ENCODE peak calls at places on chromosome 3, in eight cellular contexts. D, K, G, U, S, W, Q and L are unnamed samples. For H3K27me3 and H3K4me1, the result is how much of the 10 kb centered on the place peaks cover.

GRCh38 chr3:3170998-3171397 is 8.5 kb downstream of the CRBN start:
- DNase-seq in U (no peak), K (peak), W (no peak), Q (no peak), D (no peak), S (no peak), G (no peak), L (no peak)

GRCh38 chr3:70065666-70066253 is 66.2 kb downstream of the SAMMSON start:
- DNase-seq in K (no peak), W (no peak), G (no peak), D (peak), Q (no peak), U (no peak), S (no peak), L (no peak)

GRCh38 chr3:66395635-66396034 is 105.2 kb downstream of the LRIG1 start:
- DNase-seq in G (no peak), K (no peak), U (peak), W (no peak), D (no peak), Q (no peak), S (no peak), L (no peak)

GRCh38 chr3:150797155-150797554 is 34.2 kb upstream of the SIAH2 start:
- DNase-seq in D (no peak), K (no peak), U (no peak), W (no peak), Q (no peak), S (no peak), G (no peak), L (no peak)

GRCh38 chr3:87696276-87697013 is 362.4 kb downstream of the CGGBP1 start:
- DNase-seq in U (no peak), K (no peak), S (no peak), D (no peak), Q (no peak), W (no peak), G (no peak), L (no peak)

GRCh38 chr3:171328419-171329082 is 131.7 kb downstream of the TNIK start:
- DNase-seq in D (peak), U (no peak), K (peak), S (peak), G (peak), W (peak), Q (peak), L (peak)

GRCh38 chr3:15120986-15121385 is 22.0 kb upstream of the RBSN start:
- DNase-seq in Q (no peak), G (no peak), U (no peak), W (no peak), S (no peak), D (no peak), K (no peak), L (no peak)

GRCh38 chr3:10463191-10464067 is 42.0 kb downstream of the ATP2B2 start:
- DNase-seq in Q (no peak), U (no peak), S (no peak), K (no peak), G (no peak), D (no peak), W (no peak), L (no peak)

GRCh38 chr3:14234197-14235002 is 55.8 kb downstream of the LSM3 start:
- DNase-seq in Q (no peak), S (peak), U (no peak), D (peak), G (peak), K (peak), W (peak), L (no peak)

GRCh38 chr3:159787191-159787590 is 201.4 kb upstream of the IL12A start:
- DNase-seq in S (no peak), G (no peak), W (no peak), U (no peak), K (peak), Q (no peak), D (no peak), L (no peak)

GRCh38 chr3:111534701-111535100 is 7.3 kb upstream of the CD96 start:
- DNase-seq in W (no peak), S (no peak), Q (no peak), D (no peak), K (peak), G (no peak), U (no peak), L (no peak)

GRCh38 chr3:140863481-140864084 is 78.1 kb upstream of the SLC25A36 start:
- DNase-seq in Q (peak), U (no peak), W (peak), S (no peak), D (peak), K (peak), G (peak), L (peak)

GRCh38 chr3:31300802-31301443 is 231.8 kb upstream of the STT3B start:
- DNase-seq in K (peak), U (no peak), W (no peak), D (no peak), Q (peak), G (no peak), S (no peak), L (no peak)

GRCh38 chr3:55300701-55301100 is 186.4 kb downstream of the WNT5A start:
- DNase-seq in Q (no peak), S (no peak), D (no peak), U (no peak), K (no peak), W (no peak), G (no peak), L (no peak)

GRCh38 chr3:107877936-107878335 is 212.9 kb downstream of the CD47 start:
- DNase-seq in U (no peak), Q (no peak), S (no peak), D (no peak), G (no peak), K (no peak), W (no peak), L (no peak)

GRCh38 chr3:146159616-146160232 is 1.3 kb downstream of the PLOD2 start:
- DNase-seq in D (no peak), K (no peak), W (no peak), Q (no peak), G (no peak), U (no peak), S (no peak), L (no peak)

GRCh38 chr3:179446501-179446900 is 4.8 kb downstream of the GNB4 start:
- DNase-seq in S (no peak), W (no peak), D (no peak), U (no peak), Q (no peak), K (peak), G (no peak), L (no peak)

GRCh38 chr3:196486263-196486662 is 17.3 kb downstream of the RNF168 start:
- DNase-seq in D (no peak), W (no peak), U (no peak), G (no peak), K (no peak), S (no peak), Q (no peak), L (no peak)

GRCh38 chr3:160103397-160103796 is 114.8 kb downstream of the IL12A start:
- DNase-seq in D (no peak), S (no peak), K (no peak), Q (no peak), U (no peak), G (no peak), W (no peak), L (no peak)

GRCh38 chr3:184543848-184544512 is 17.6 kb upstream of the EPHB3 start:
- DNase-seq in K (peak), D (peak), W (peak), U (peak), G (peak), Q (peak), S (peak), L (peak)

GRCh38 chr3:108090066-108090700 is 648 bp downstream of the CD47 start:
- DNase-seq in S (peak), Q (peak), G (peak), D (peak), U (peak), W (no peak), K (peak), L (peak)

GRCh38 chr3:26247669-26248068 is 374.9 kb upstream of the LRRC3B start:
- DNase-seq in G (no peak), D (no peak), W (no peak), S (no peak), Q (no peak), U (no peak), K (no peak), L (no peak)

GRCh38 chr3:184333190-184333589 is 4.2 kb upstream of the FAM131A start:
- DNase-seq in Q (no peak), W (no peak), U (no peak), K (no peak), G (no peak), D (no peak), S (no peak), L (no peak)

GRCh38 chr3:58898513-58898912 is 151.3 kb downstream of the CFAP20DC start:
- DNase-seq in S (no peak), U (no peak), W (no peak), Q (no peak), G (no peak), K (no peak), D (no peak), L (no peak)

GRCh38 chr3:61884794-61885193 is 323.4 kb downstream of the PTPRG start:
- DNase-seq in S (no peak), Q (no peak), U (no peak), G (no peak), D (no peak), W (no peak), K (no peak), L (no peak)

GRCh38 chr3:120816728-120817127 is 74.2 kb downstream of the GTF2E1 start:
- DNase-seq in D (no peak), U (no peak), G (no peak), W (no peak), K (no peak), Q (peak), S (no peak), L (no peak)

GRCh38 chr3:139473155-139473771 is 3.1 kb downstream of the RBP2 start:
- DNase-seq in Q (no peak), G (no peak), D (no peak), W (no peak), U (no peak), K (peak), S (no peak), L (no peak)

GRCh38 chr3:154015307-154015706 is 105.9 kb upstream of the ARHGEF26 start:
- DNase-seq in Q (no peak), K (no peak), W (no peak), U (no peak), G (no peak), S (no peak), D (no peak), L (no peak)

GRCh38 chr3:141261472-141262171 is 30.0 kb downstream of the PXYLP1 start:
- DNase-seq in S (no peak), D (no peak), Q (no peak), W (no peak), U (no peak), K (no peak), G (no peak), L (no peak)

GRCh38 chr3:98779936-98780335 is 16.8 kb downstream of the ST3GAL6 start:
- DNase-seq in U (no peak), Q (no peak), K (no peak), S (no peak), W (no peak), G (no peak), D (no peak), L (no peak)

GRCh38 chr3:32249184-32249782 is 10.8 kb downstream of the CMTM8 start:
- DNase-seq in Q (no peak), D (no peak), U (no peak), S (no peak), W (no peak), K (peak), G (no peak), L (no peak)

GRCh38 chr3:39879581-39879980 is 70.2 kb downstream of the MYRIP start:
- DNase-seq in W (no peak), D (no peak), Q (no peak), S (no peak), U (no peak), K (no peak), G (no peak), L (no peak)

GRCh38 chr3:45367451-45367850 is 20.9 kb upstream of the LARS2 start:
- DNase-seq in K (peak), W (no peak), Q (no peak), S (no peak), D (no peak), G (no peak), U (no peak), L (no peak)

DNA sequence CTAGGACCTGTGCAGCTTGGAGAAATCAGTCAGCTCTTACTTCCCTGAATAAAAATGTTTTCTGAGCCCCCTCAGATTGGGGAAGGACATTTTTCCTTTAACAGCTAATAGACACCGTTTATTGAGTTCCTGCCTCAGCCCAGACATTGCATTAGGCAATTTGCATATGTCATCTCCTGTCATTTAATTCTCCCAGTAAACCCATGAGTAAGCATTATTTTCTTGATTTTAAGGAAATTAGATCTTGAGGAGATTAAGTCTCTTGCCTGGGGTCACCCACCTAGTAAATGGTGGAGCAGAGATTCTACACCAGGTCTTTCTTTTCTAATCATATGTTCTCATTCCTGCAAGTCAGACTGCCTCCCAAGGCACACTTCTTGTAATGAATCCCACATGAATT is 78.5 kb upstream of the SCN5A start:
- DNase-seq in S (no peak), G (no peak), U (no peak), D (no peak), W (no peak), Q (no peak), K (no peak), L (no peak)
- H3K27me3 ChIP-seq in S (under half), G (under half), U (under half), D (under half), W (under half), Q (under half), K (under half), L (under half)

GRCh38 chr3:13019706-13020105 is 53.5 kb downstream of the IQSEC1 start:
- DNase-seq in U (peak), D (no peak), G (peak), K (no peak), Q (no peak), W (peak), S (peak), L (no peak)
- H3K27ac ChIP-seq in U (peak), D (no peak), G (no peak), K (no peak), Q (no peak), W (peak), S (no peak), L (no peak)

GRCh38 chr3:106208979-106209378 is 340.2 kb upstream of the CBLB start:
- DNase-seq in S (no peak), D (no peak), U (no peak), K (peak), G (no peak), W (no peak), Q (no peak), L (no peak)

GRCh38 chr3:106208266-106208665 is 339.5 kb upstream of the CBLB start:
- DNase-seq in U (no peak), W (no peak), G (no peak), D (no peak), K (peak), Q (no peak), S (no peak), L (no peak)

GRCh38 chr3:106212658-106213222 is 343.9 kb upstream of the CBLB start:
- DNase-seq in D (no peak), W (no peak), K (peak), Q (no peak), S (no peak), U (no peak), G (no peak), L (no peak)

GRCh38 chr3:106209482-106209881 is 340.7 kb upstream of the CBLB start:
- DNase-seq in S (no peak), Q (no peak), W (no peak), K (no peak), D (no peak), G (no peak), U (no peak), L (no peak)

DNA sequence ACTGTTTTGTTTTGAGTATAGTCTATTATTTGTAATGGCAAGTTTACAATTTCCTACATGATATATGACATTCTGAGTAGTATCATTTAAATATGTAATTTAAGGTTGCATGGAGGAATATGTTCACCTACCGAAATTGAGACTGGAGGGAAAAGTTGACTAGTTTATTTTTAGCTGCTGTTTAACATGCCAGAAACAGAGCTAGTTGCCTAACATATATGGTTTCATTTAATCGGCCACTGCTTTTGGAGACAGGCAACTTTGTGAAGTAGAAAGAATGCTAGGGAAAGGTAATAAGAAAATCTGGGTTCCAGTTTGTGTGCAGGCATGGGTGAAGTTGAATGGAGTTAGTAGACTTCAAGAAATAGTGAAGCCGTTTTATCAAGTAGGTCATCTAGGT is 342.1 kb upstream of the CBLB start:
- DNase-seq in U (no peak), S (no peak), D (no peak), K (no peak), W (no peak), G (no peak), Q (no peak), L (no peak)
- H3K4me1 ChIP-seq in U (under half), S (under half), D (under half), K (under half), W (under half), G (under half), Q (under half), L (under half)

GRCh38 chr3:16182183-16182582 is 7.7 kb downstream of the GALNT15 start:
- DNase-seq in S (no peak), U (no peak), D (no peak), G (no peak), Q (no peak), W (no peak), K (no peak), L (no peak)

GRCh38 chr3:16179261-16179660 is 4.8 kb downstream of the GALNT15 start:
- DNase-seq in K (no peak), U (no peak), W (no peak), S (no peak), Q (no peak), D (no peak), G (no peak), L (no peak)

GRCh38 chr3:16179771-16180736 is 5.6 kb downstream of the GALNT15 start:
- DNase-seq in U (no peak), S (no peak), Q (no peak), G (no peak), W (no peak), K (peak), D (no peak), L (no peak)

GRCh38 chr3:16181361-16181760 is 6.9 kb downstream of the GALNT15 start:
- DNase-seq in D (peak), Q (peak), G (peak), K (peak), S (peak), W (peak), U (peak), L (no peak)

DNA sequence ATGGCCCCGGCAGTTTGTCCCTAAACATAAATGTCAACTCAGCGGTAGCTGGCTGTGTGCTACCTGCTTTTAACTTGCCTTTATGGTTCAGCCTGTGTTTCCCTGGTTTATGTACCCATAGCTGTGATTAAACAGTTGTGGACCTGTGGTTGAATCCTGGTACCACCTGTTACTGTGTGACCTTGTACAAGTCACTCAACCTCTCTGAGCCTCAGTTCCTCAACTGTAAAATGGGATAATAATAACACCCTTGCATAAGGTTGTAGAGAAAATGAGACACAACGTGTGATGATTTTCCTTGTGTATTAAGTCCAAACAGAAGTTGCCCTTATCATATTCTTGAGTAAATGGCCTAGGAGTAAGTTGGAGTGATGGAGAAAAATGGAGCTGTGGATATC is 6.3 kb downstream of the GALNT15 start:
- DNase-seq in D (no peak), K (no peak), U (no peak), W (no peak), S (no peak), Q (no peak), G (no peak), L (no peak)
- H3K27me3 ChIP-seq in D (under half), K (under half), U (under half), W (under half), S (under half), Q (under half), G (under half), L (under half)

GRCh38 chr3:168876346-168877035 is 780.8 kb upstream of the GOLIM4 start:
- DNase-seq in D (no peak), S (no peak), U (no peak), K (no peak), W (no peak), G (no peak), Q (no peak), L (no peak)

GRCh38 chr3:168877899-168878298 is 782.2 kb upstream of the GOLIM4 start:
- DNase-seq in U (no peak), D (peak), Q (no peak), G (no peak), K (no peak), S (no peak), W (no peak), L (no peak)

GRCh38 chr3:168883145-168883544 is 780.4 kb downstream of the MECOM start:
- DNase-seq in W (no peak), G (no peak), U (no peak), S (no peak), K (no peak), Q (no peak), D (no peak), L (no peak)

GRCh38 chr3:168881804-168882203 is 781.7 kb downstream of the MECOM start:
- DNase-seq in U (no peak), Q (no peak), G (no peak), W (no peak), S (no peak), D (no peak), K (no peak), L (no peak)

GRCh38 chr3:168878655-168879054 is 782.9 kb upstream of the GOLIM4 start:
- DNase-seq in K (peak), S (no peak), D (no peak), G (no peak), W (no peak), U (no peak), Q (no peak), L (no peak)
- H3K27ac ChIP-seq in K (no peak), S (no peak), D (no peak), G (no peak), W (no peak), U (no peak), Q (no peak), L (no peak)

GRCh38 chr3:42183991-42184621 is 81.9 kb downstream of the CCK start:
- DNase-seq in W (no peak), K (no peak), S (no peak), D (no peak), G (no peak), Q (no peak), U (no peak), L (no peak)
- H3K4me1 ChIP-seq in W (under half), K (under half), S (under half), D (half or more), G (under half), Q (under half), U (under half), L (under half)

GRCh38 chr3:194315088-194315964 is 35.8 kb downstream of the CPN2 start:
- DNase-seq in W (peak), S (peak), Q (peak), G (peak), U (peak), D (peak), K (peak), L (peak)
- H3K27me3 ChIP-seq in W (under half), S (under half), Q (under half), G (under half), U (under half), D (under half), K (half or more), L (under half)

GRCh38 chr3:188595890-188596376 is 442.0 kb downstream of the LPP start:
- DNase-seq in D (no peak), Q (no peak), W (no peak), G (no peak), S (no peak), K (peak), U (no peak), L (no peak)
- H3K27ac ChIP-seq in D (no peak), Q (no peak), W (peak), G (no peak), S (no peak), K (peak), U (peak), L (no peak)

DNA sequence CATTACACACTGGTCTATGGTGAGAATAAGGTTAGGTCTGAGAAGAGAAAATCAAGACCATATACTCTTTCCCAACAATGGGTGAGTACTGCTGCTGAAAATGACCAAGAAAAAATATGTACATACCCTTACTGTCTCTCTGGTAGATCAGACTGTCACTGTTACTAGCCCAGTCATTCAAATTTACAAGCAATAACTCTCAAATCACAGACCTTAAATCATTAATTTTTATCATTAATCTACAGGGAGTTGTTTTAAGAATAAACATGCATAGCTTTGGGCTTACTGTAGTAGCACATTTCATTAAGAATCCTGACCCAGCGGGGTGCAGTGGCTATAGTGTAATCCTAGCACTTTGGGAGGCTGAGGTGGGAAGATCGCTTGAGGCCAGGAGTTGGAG is 17.4 kb downstream of the DCP1A start:
- DNase-seq in U (no peak), Q (no peak), K (no peak), S (no peak), W (no peak), D (no peak), G (no peak), L (no peak)
- H3K4me1 ChIP-seq in U (under half), Q (under half), K (under half), S (under half), W (under half), D (under half), G (under half), L (under half)

GRCh38 chr3:5479229-5479799 is 291.8 kb downstream of the EDEM1 start:
- DNase-seq in W (no peak), Q (peak), S (no peak), G (no peak), K (no peak), D (peak), U (no peak), L (no peak)
- H3K27me3 ChIP-seq in W (under half), Q (under half), S (under half), G (under half), K (under half), D (under half), U (under half), L (under half)